ENCODE peak calls at places on chromosomes 4 and X, in four cellular contexts. One of them, this sample, is unnamed.
A peak's percentile ranks its signal among the peaks of the same experiment; 100 is the strongest.

GRCh38 chr4:84501721-84502267 is 2.7 kb upstream of the NKX6-1 start:
- DNase-seq in WTC11: peak; percentile 35
- DNase-seq in K562: no peak
- DNase-seq in HepG2: no peak
- DNase-seq in this sample: no peak

GRCh38 chr4:162891788-162892707 is 274.6 kb downstream of the NAF1 start:
- DNase-seq in K562: no peak
- DNase-seq in WTC11: no peak
- DNase-seq in HepG2: no peak
- DNase-seq in this sample: no peak

GRCh38 chr4:6128221-6128871 is 72.0 kb downstream of the JAKMIP1 start:
- DNase-seq in K562: no peak
- DNase-seq in HepG2: peak; percentile 46
- DNase-seq in WTC11: no peak
- DNase-seq in this sample: no peak

GRCh38 chrX:136916827-136917226 is 36.3 kb upstream of the RBMX start:
- DNase-seq in WTC11: no peak
- DNase-seq in HepG2: no peak
- DNase-seq in K562: no peak
- DNase-seq in this sample: no peak

GRCh38 chr4:53055274-53055673 is 193.2 kb downstream of the RASL11B start:
- DNase-seq in K562: no peak
- DNase-seq in HepG2: no peak
- DNase-seq in WTC11: no peak
- DNase-seq in this sample: no peak

GRCh38 chr4:88999392-88999791 is 57.6 kb downstream of the FAM13A start:
- DNase-seq in WTC11: no peak
- DNase-seq in K562: no peak
- DNase-seq in HepG2: no peak
- DNase-seq in this sample: no peak

GRCh38 chr4:102358128-102358527 is 12.8 kb upstream of the SLC39A8 start:
- DNase-seq in K562: no peak
- DNase-seq in WTC11: no peak
- DNase-seq in HepG2: no peak
- DNase-seq in this sample: no peak

GRCh38 chr4:38860788-38861424 is 4.3 kb upstream of the TLR6 start:
- DNase-seq in K562: peak; percentile 76
- DNase-seq in WTC11: peak; percentile 76
- DNase-seq in HepG2: peak; percentile 66
- DNase-seq in this sample: peak; percentile 39

GRCh38 chr4:48369248-48369647 is 27.9 kb downstream of the SLAIN2 start:
- DNase-seq in WTC11: no peak
- DNase-seq in HepG2: no peak
- DNase-seq in K562: no peak
- DNase-seq in this sample: no peak

GRCh38 chr4:41719417-41719816 is 29.1 kb downstream of the PHOX2B start:
- DNase-seq in K562: no peak
- DNase-seq in HepG2: no peak
- DNase-seq in WTC11: no peak
- DNase-seq in this sample: no peak

GRCh38 chr4:177569443-177569842 is 127.2 kb upstream of the AGA start:
- DNase-seq in WTC11: no peak
- DNase-seq in K562: no peak
- DNase-seq in HepG2: no peak
- DNase-seq in this sample: no peak

GRCh38 chrX:26922278-26922677 is 540.9 kb downstream of the PPP4R3C start:
- DNase-seq in HepG2: no peak
- DNase-seq in WTC11: no peak
- DNase-seq in K562: no peak
- DNase-seq in this sample: no peak

GRCh38 chrX:19152762-19153161 is 30.5 kb upstream of the ADGRG2 start:
- DNase-seq in K562: no peak
- DNase-seq in HepG2: no peak
- DNase-seq in WTC11: no peak
- DNase-seq in this sample: no peak

GRCh38 chr4:159096434-159096833 is 6.4 kb upstream of the RAPGEF2 start:
- DNase-seq in WTC11: no peak
- DNase-seq in K562: no peak
- DNase-seq in HepG2: no peak
- DNase-seq in this sample: no peak

DNA sequence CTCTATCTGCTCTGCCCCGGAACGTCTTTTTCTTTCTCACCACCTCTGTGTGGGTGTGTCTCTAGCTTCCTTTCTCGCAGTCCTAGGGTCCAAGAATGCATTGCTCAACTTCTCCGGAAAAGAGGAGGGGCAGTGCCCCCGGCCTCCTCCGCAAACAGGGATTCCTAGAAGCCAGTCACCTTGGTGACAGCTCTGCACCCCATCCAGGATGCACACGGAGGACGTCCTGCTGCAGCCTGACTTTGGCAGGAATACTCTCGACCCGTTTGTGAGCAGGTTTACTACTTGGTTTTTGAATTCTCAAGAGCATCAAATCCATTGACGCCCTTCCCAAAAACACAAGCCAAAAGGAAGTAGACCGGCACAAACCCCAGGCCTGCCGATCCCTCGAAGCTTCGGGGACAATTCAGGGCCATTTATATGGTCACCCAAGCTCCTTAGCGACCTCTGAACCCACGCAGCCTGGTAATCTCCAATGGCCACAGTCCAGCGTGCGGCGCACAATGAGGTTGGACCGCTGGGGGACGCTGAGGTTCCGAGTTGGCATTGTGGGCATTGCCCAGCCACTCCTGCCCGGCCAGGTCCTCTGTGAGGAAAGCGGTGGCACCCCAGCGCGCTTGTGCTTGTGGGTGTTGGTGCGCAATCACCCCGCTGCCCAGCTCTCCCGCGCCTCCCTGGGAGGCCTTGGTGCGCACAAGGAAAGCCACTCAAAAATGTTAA is 9.8 kb downstream of the NKX3-2 start:
- DNase-seq in WTC11: no peak
- DNase-seq in HepG2: no peak
- DNase-seq in K562: no peak
- DNase-seq in this sample: no peak
- TF ChIP-seq SP1 in WTC11: no peak
- TF ChIP-seq SP1 in HepG2: no peak
- TF ChIP-seq SP1 in K562: no peak
- TF ChIP-seq SP1 in this sample: no peak

DNA sequence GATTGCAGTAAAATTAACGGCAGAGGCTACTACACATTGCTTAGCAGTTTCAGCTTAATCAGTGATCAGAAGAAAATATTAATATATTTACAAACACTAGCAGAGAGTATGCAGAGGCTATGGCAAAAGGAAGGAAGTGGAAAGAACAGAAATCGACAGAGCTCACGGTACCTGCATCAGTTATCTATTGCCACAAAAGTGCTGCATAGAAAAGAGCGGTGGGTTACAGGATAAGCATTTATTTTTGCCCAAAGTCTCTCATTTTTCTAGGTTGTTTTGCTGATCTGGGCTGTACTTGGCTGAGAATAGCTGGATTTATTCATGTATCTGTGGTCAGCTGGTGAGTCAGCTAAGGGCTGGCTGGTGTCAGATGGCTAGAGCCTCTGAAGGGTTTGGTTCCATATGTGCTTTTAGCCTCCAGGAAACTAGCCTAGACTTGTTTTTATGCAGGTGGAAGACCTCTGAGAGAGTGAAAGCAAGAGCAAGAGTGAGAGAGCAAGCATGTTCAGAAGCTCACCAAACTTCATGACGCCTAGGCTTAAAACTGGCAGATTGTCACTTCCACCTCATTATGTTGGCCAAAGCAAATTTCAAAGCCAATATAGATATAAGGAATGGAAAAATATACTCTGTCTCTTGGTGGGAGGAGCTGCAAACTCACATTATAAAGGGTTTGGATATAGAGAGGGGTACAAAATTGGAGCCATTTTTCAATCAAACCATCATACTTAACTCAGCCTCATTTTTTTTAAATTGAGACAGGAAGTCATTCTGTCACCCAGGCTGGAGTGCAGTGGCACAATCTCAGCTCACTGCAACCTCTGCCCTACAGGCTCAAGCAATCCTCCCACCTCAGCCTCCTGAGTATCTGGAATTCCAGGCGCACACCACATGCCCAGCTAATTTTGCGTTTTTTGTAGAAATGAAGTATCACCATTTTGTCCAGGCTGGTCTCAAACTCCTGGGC is 153.2 kb upstream of the RPL34 start:
- DNase-seq in WTC11: no peak
- DNase-seq in HepG2: no peak
- DNase-seq in K562: no peak
- DNase-seq in this sample: no peak
- TF ChIP-seq ELF4 in WTC11: no peak
- TF ChIP-seq ELF4 in HepG2: no peak
- TF ChIP-seq ELF4 in K562: no peak
- TF ChIP-seq ELF4 in this sample: no peak

GRCh38 chr4:168607215-168607614 is 110.4 kb downstream of the PALLD start:
- DNase-seq in K562: no peak
- DNase-seq in WTC11: no peak
- DNase-seq in HepG2: no peak
- DNase-seq in this sample: no peak

GRCh38 chr4:168608771-168609170 is 111.9 kb downstream of the PALLD start:
- DNase-seq in WTC11: no peak
- DNase-seq in HepG2: no peak
- DNase-seq in K562: no peak
- DNase-seq in this sample: no peak

GRCh38 chr4:168601899-168602298 is 105.0 kb downstream of the PALLD start:
- DNase-seq in K562: no peak
- DNase-seq in HepG2: no peak
- DNase-seq in WTC11: no peak
- DNase-seq in this sample: no peak

GRCh38 chr4:168604496-168605373 is 107.9 kb downstream of the PALLD start:
- DNase-seq in K562: no peak
- DNase-seq in HepG2: no peak
- DNase-seq in WTC11: no peak
- DNase-seq in this sample: peak; percentile 32

GRCh38 chr4:168605411-168605810 is 108.6 kb downstream of the PALLD start:
- DNase-seq in HepG2: no peak
- DNase-seq in K562: no peak
- DNase-seq in WTC11: no peak
- DNase-seq in this sample: no peak
- TF ChIP-seq SP1 in HepG2: no peak
- TF ChIP-seq SP1 in K562: no peak
- TF ChIP-seq SP1 in WTC11: no peak
- TF ChIP-seq SP1 in this sample: no peak

DNA sequence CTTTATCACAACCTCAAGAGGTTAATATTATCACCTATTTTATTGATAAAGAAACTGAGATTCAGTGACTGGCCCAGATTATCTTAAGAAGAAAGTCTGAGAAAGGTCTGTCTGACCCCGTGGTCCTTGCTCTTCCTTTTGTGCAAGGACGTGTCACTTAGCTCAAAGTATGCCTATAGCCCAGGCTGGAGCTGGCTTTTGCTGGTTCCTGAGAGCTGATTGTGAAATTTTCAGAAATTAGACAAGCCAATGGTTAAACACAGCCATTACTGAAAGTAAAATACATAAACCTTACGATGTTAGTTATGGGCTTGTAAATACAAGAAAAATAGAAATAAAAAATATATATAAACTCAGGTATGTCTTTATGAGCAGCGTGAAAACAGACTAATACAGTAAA is 70.1 kb downstream of the CHRNA9 start:
- DNase-seq in HepG2: no peak
- DNase-seq in WTC11: no peak
- DNase-seq in K562: no peak
- DNase-seq in this sample: no peak
- TF ChIP-seq ELF4 in HepG2: no peak
- TF ChIP-seq ELF4 in WTC11: no peak
- TF ChIP-seq ELF4 in K562: no peak
- TF ChIP-seq ELF4 in this sample: no peak

DNA sequence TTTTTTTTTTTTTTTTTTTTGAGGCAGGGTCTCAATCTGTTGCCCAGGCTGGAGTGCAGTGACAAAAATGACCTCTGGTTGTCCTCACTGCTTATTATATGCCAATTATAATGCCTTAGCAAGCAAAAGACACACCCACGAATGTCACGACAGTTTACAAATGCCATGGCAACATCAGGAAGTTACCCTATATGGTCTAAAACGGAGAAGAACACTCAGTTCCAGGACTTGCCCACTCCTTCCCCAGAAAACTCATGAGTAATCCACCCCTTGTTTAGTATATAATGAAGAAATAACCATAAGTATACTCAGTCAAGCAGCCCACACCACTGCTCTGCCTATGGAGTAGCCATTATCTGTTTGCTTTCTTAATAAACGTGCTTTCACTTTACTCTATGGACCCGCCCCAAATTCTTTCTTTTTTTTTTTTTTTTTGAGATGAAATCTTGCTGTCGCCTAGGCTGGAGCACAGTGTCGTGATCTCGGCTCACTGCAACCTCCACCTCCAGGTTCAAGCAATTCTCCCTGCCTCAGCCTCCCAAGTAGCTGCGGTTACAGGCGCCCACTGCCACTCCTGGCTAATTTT is 106.2 kb downstream of the SMIM20 start:
- DNase-seq in K562: no peak
- DNase-seq in HepG2: no peak
- DNase-seq in WTC11: no peak
- DNase-seq in this sample: no peak
- TF ChIP-seq SP1 in K562: no peak
- TF ChIP-seq SP1 in HepG2: no peak
- TF ChIP-seq SP1 in WTC11: no peak
- TF ChIP-seq SP1 in this sample: no peak

GRCh38 chr4:121455285-121455684 is 74.5 kb upstream of the QRFPR start:
- DNase-seq in WTC11: peak; percentile 12
- DNase-seq in K562: no peak
- DNase-seq in HepG2: no peak
- DNase-seq in this sample: no peak
- TF ChIP-seq ELF4 in WTC11: no peak
- TF ChIP-seq ELF4 in K562: no peak
- TF ChIP-seq ELF4 in HepG2: no peak
- TF ChIP-seq ELF4 in this sample: no peak

DNA sequence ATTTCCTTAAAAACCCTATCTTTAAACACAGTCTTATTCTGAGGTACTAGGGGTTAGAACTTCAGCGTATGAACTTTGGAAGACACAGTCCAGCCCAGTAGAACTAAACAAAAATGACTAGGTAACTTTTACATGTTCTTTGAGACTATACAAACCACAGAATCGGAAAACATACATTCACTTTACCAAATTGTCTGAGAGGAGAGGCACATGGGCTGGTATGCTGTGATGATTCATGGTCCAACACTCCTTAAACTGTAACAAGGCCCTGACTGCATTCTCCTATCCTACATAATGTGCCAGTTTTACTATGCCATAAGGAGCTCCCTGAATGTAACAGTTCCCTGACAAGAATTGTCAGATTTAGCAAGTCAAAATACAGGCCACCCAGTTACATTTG is 640.0 kb downstream of the RAB28 start:
- DNase-seq in WTC11: no peak
- DNase-seq in K562: no peak
- DNase-seq in HepG2: no peak
- DNase-seq in this sample: no peak
- TF ChIP-seq SP1 in WTC11: no peak
- TF ChIP-seq SP1 in K562: no peak
- TF ChIP-seq SP1 in HepG2: no peak
- TF ChIP-seq SP1 in this sample: no peak